ENCODE peak calls at places on chromosomes 13 and 19, in six cellular contexts. W, G, B, E, X and K are unnamed samples.

GRCh38 chr19:18379803-18380747 is 5.9 kb upstream of the GDF15 start:
- DNase-seq in W (no peak), G (no peak), B (no peak), E (peak; percentile 98), X (peak; percentile 45), K (no peak)

GRCh38 chr19:19226204-19226603 is 14.4 kb downstream of the NCAN start:
- DNase-seq in W (no peak), G (no peak), B (no peak), E (no peak), X (no peak), K (no peak)

GRCh38 chr13:110676511-110677204 is 29.3 kb downstream of the CARS2 start:
- DNase-seq in W (no peak), G (peak; percentile 54), B (peak; percentile 63), E (no peak), X (no peak), K (peak; percentile 52)

GRCh38 chr13:71156550-71156949 is 710.5 kb downstream of the DACH1 start:
- DNase-seq in W (no peak), G (no peak), B (no peak), E (no peak), X (no peak), K (no peak)

GRCh38 chr13:114324334-114324733 is 10.0 kb downstream of the CHAMP1 start:
- DNase-seq in W (no peak), G (no peak), B (no peak), E (no peak), X (no peak), K (no peak)

GRCh38 chr13:107211073-107211472 is 643.1 kb upstream of the ARGLU1 start:
- DNase-seq in W (peak; percentile 84), G (peak; percentile 10), B (no peak), E (peak; percentile 78), X (peak; percentile 46), K (peak; percentile 10)

GRCh38 chr19:35045667-35046300 is 4.3 kb downstream of the HPN start:
- DNase-seq in W (no peak), G (peak; percentile 58), B (peak; percentile 16), E (no peak), X (peak; percentile 59), K (peak; percentile 83)

GRCh38 chr13:80666782-80667537 is 326.0 kb upstream of the SPRY2 start:
- DNase-seq in W (no peak), G (no peak), B (no peak), E (no peak), X (no peak), K (no peak)

GRCh38 chr19:42088471-42089190 is 12.7 kb downstream of the ZNF574 start:
- DNase-seq in W (no peak), G (no peak), B (no peak), E (no peak), X (no peak), K (no peak)

GRCh38 chr13:23289917-23290357 is 109.2 kb downstream of the SGCG start:
- DNase-seq in W (no peak), G (no peak), B (no peak), E (no peak), X (no peak), K (no peak)

GRCh38 chr19:34828156-34828555 is 55.1 kb upstream of the ZNF599 start:
- DNase-seq in W (no peak), G (no peak), B (no peak), E (no peak), X (no peak), K (no peak)

GRCh38 chr19:51375504-51376221 is 3.2 kb upstream of the NKG7 start:
- DNase-seq in W (no peak), G (no peak), B (peak; percentile 61), E (no peak), X (no peak), K (no peak)

GRCh38 chr19:50500060-50500752 is 10.8 kb downstream of the JOSD2 start:
- DNase-seq in W (peak; percentile 74), G (no peak), B (no peak), E (no peak), X (peak; percentile 81), K (no peak)

GRCh38 chr19:19543640-19544039 is 5.6 kb downstream of the CILP2 start:
- DNase-seq in W (no peak), G (no peak), B (no peak), E (no peak), X (no peak), K (no peak)

GRCh38 chr19:35313614-35314013 is 15.4 kb upstream of the CD22 start:
- DNase-seq in W (no peak), G (no peak), B (no peak), E (no peak), X (no peak), K (no peak)

DNA sequence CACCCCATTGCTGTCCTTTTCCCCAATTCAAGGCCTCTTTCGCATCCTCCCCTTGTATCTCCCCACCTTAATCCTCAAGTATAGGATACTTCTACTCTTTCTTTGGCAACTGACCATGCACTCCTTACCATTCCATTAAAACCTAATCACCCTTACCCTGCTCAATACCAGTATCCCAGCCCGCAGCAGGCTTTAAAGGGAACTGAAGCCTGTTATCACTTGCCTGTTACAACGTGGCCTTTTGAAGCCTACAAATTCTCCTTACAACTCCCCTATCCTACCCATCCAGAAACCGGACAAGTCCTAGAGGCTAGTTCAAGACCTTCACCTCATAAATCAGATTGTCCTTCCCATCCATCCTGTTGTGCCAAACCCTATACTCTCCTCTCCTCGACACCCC is 16.2 kb upstream of the OR10H1 start:
- DNase-seq in W (no peak), G (no peak), B (no peak), E (no peak), X (no peak), K (no peak)
- TF ChIP-seq POLR2AphosphoS5 in W (no peak), G (no peak), B (no peak), E (no peak), X (no peak), K (no peak)

GRCh38 chr19:54271106-54271505 is 9.8 kb downstream of the LILRB2 start:
- DNase-seq in W (peak; percentile 8), G (no peak), B (no peak), E (no peak), X (no peak), K (no peak)
- TF ChIP-seq POLR2A in W (no peak), G (no peak), B (no peak), E (no peak), X (no peak), K (no peak)

DNA sequence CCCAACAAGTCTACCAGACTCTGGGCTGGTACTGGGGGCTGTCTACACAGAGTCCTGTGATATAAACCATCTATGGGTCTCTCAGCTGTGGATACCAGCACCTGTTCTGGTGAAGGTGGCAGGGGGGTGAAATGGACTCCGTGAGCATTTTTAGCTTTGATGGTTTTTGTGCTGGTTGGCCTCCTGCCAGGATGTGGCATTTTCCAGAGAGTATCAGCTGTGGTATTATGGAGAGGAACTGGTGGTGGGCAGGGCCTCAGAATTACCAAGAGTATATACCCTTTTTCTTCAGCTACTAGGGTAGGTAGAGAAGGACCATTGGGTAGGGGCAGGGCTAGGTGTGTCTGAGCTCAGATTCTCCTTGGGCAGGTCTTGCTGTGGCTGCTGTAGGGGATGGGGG is 1920.9 kb upstream of the PCDH20 start:
- DNase-seq in W (no peak), G (no peak), B (no peak), E (no peak), X (no peak), K (no peak)
- TF ChIP-seq TAF1 in W (no peak), G (no peak), B (no peak), E (no peak), X (no peak), K (no peak)

GRCh38 chr19:10748924-10749434 is 31.1 kb downstream of the DNM2 start:
- DNase-seq in W (no peak), G (no peak), B (no peak), E (peak; percentile 94), X (peak; percentile 75), K (no peak)
- TF ChIP-seq POLR2AphosphoS5 in W (no peak), G (no peak), B (no peak), E (peak; percentile 18), X (no peak), K (no peak)

GRCh38 chr19:3518669-3519068 is 12.6 kb downstream of the FZR1 start:
- DNase-seq in W (no peak), G (no peak), B (no peak), E (no peak), X (no peak), K (no peak)

GRCh38 chr19:3519126-3519525 is 13.0 kb downstream of the FZR1 start:
- DNase-seq in W (no peak), G (no peak), B (no peak), E (no peak), X (no peak), K (no peak)

GRCh38 chr19:3522421-3523360 is 16.3 kb upstream of the TEKTIP1 start:
- DNase-seq in W (no peak), G (no peak), B (no peak), E (no peak), X (no peak), K (no peak)

GRCh38 chr19:3520166-3521103 is 14.3 kb downstream of the FZR1 start:
- DNase-seq in W (no peak), G (no peak), B (no peak), E (no peak), X (peak; percentile 86), K (no peak)

DNA sequence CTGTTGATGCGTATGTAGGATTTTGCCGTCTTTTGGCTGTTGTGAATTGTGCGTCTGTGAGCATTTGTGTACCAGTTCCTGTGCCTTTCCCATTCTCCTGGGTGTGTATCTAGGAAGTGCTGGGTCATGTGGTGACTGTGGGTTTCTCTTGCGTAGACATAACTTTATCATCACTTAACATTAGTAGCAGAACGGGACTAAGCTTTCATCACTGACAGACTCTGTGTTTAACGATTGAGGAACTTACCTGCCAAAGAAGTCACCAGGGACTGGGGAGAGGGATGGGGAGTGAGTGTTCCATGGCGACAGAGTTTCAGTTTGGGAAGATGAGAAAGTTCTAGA is 15.0 kb downstream of the FZR1 start:
- DNase-seq in W (no peak), G (no peak), B (no peak), E (no peak), X (no peak), K (no peak)
- TF ChIP-seq POLR2A in W (no peak), G (no peak), B (no peak), E (no peak), X (no peak), K (no peak)

GRCh38 chr19:45419396-45419795 is 4.3 kb downstream of the ERCC1 start:
- DNase-seq in W (no peak), G (peak; percentile 86), B (no peak), E (no peak), X (no peak), K (peak; percentile 79)

GRCh38 chr19:45414468-45414867 is 8.0 kb downstream of the POLR1G start:
- DNase-seq in W (no peak), G (no peak), B (no peak), E (no peak), X (no peak), K (no peak)

GRCh38 chr19:45419895-45420294 is 3.8 kb downstream of the ERCC1 start:
- DNase-seq in W (no peak), G (no peak), B (no peak), E (no peak), X (no peak), K (no peak)

GRCh38 chr19:45418812-45419211 is 4.9 kb downstream of the ERCC1 start:
- DNase-seq in W (no peak), G (no peak), B (no peak), E (no peak), X (no peak), K (no peak)

GRCh38 chr19:45417151-45417550 is 6.6 kb downstream of the ERCC1 start:
- DNase-seq in W (no peak), G (no peak), B (no peak), E (no peak), X (no peak), K (no peak)
- TF ChIP-seq TAF1 in W (no peak), G (no peak), B (no peak), E (no peak), X (no peak), K (no peak)